ENCODE peak calls at places on chromosomes 12 and 14, in four cellular contexts. One of them, this sample, is unnamed.

GRCh38 chr12:78746001-78746400 is 118.6 kb upstream of the SYT1 start:
- DNase-seq in DND-41: no peak
- DNase-seq in stimulated activated CD8-positive, alpha-beta memory T cell treated with anti-CD3 and anti-CD28 coated beads, Interleukin-15, amount 100 ng/mL, for 1 hour: no peak
- DNase-seq in ELR: no peak
- DNase-seq in this sample: no peak

GRCh38 chr12:27177716-27178115 is 66.4 kb upstream of the STK38L start:
- DNase-seq in DND-41: no peak
- DNase-seq in stimulated activated CD8-positive, alpha-beta memory T cell treated with anti-CD3 and anti-CD28 coated beads, Interleukin-15, amount 100 ng/mL, for 1 hour: no peak
- DNase-seq in ELR: peak
- DNase-seq in this sample: no peak

GRCh38 chr14:77681196-77682157 is 26.3 kb downstream of the ALKBH1 start:
- DNase-seq in DND-41: no peak
- DNase-seq in stimulated activated CD8-positive, alpha-beta memory T cell treated with anti-CD3 and anti-CD28 coated beads, Interleukin-15, amount 100 ng/mL, for 1 hour: no peak
- DNase-seq in ELR: peak
- DNase-seq in this sample: no peak

GRCh38 chr14:65303185-65303901 is 109.2 kb upstream of the FUT8 start:
- DNase-seq in DND-41: no peak
- DNase-seq in stimulated activated CD8-positive, alpha-beta memory T cell treated with anti-CD3 and anti-CD28 coated beads, Interleukin-15, amount 100 ng/mL, for 1 hour: no peak
- DNase-seq in ELR: peak
- DNase-seq in this sample: no peak

GRCh38 chr12:131894981-131895639 is 688 bp downstream of the ULK1 start:
- DNase-seq in DND-41: peak
- DNase-seq in stimulated activated CD8-positive, alpha-beta memory T cell treated with anti-CD3 and anti-CD28 coated beads, Interleukin-15, amount 100 ng/mL, for 1 hour: no peak
- DNase-seq in ELR: peak
- DNase-seq in this sample: no peak

GRCh38 chr12:94845110-94845509 is 158.4 kb downstream of the NDUFA12 start:
- DNase-seq in DND-41: no peak
- DNase-seq in stimulated activated CD8-positive, alpha-beta memory T cell treated with anti-CD3 and anti-CD28 coated beads, Interleukin-15, amount 100 ng/mL, for 1 hour: no peak
- DNase-seq in ELR: no peak
- DNase-seq in this sample: no peak

GRCh38 chr12:26646571-26646970 is 186.4 kb downstream of the ITPR2 start:
- DNase-seq in DND-41: no peak
- DNase-seq in stimulated activated CD8-positive, alpha-beta memory T cell treated with anti-CD3 and anti-CD28 coated beads, Interleukin-15, amount 100 ng/mL, for 1 hour: no peak
- DNase-seq in ELR: no peak
- DNase-seq in this sample: no peak

GRCh38 chr12:124188561-124189405 is 106.1 kb upstream of the RFLNA start:
- DNase-seq in DND-41: no peak
- DNase-seq in stimulated activated CD8-positive, alpha-beta memory T cell treated with anti-CD3 and anti-CD28 coated beads, Interleukin-15, amount 100 ng/mL, for 1 hour: no peak
- DNase-seq in ELR: peak
- DNase-seq in this sample: no peak

GRCh38 chr12:1798734-1799067 is 21.7 kb upstream of the LRTM2 start:
- DNase-seq in DND-41: no peak
- DNase-seq in stimulated activated CD8-positive, alpha-beta memory T cell treated with anti-CD3 and anti-CD28 coated beads, Interleukin-15, amount 100 ng/mL, for 1 hour: no peak
- DNase-seq in ELR: no peak
- DNase-seq in this sample: no peak

GRCh38 chr12:113778432-113779128 is 187.5 kb downstream of the RBM19 start:
- DNase-seq in DND-41: no peak
- DNase-seq in stimulated activated CD8-positive, alpha-beta memory T cell treated with anti-CD3 and anti-CD28 coated beads, Interleukin-15, amount 100 ng/mL, for 1 hour: no peak
- DNase-seq in ELR: no peak
- DNase-seq in this sample: no peak

GRCh38 chr14:33714527-33715222 is 236.2 kb downstream of the EGLN3 start:
- DNase-seq in DND-41: no peak
- DNase-seq in stimulated activated CD8-positive, alpha-beta memory T cell treated with anti-CD3 and anti-CD28 coated beads, Interleukin-15, amount 100 ng/mL, for 1 hour: no peak
- DNase-seq in ELR: no peak
- DNase-seq in this sample: no peak